ENCODE peak calls at places on chromosome 22, in eight cellular contexts. Y is stimulated activated CD8-positive, alpha-beta memory T cell treated with anti-CD3 and anti-CD28 coated beads, Interleukin-15, amount 100 ng/mL, for 4 hours; F is GM04504; P is activated naive CD4-positive, alpha-beta T cell treated with anti-CD3 and anti-CD28 coated beads, Interleukin-2, amount 10 ng/mL, durations not matched to agents 7 days and 5 days; K is NCI-H146; C is head of caudate nucleus; H is C1 segment of cervical spinal cord; J is amniotic epithelial cell. N is an unnamed sample.

GRCh38 chr22:33656808-33657628 is 263.3 kb downstream of the LARGE1 start:
- DNase-seq in C (no peak), H (no peak), J (no peak), Y (no peak), F (no peak), P (no peak), K (no peak), N (no peak)

GRCh38 chr22:46071451-46072029 is 78.8 kb upstream of the PPARA start:
- DNase-seq in C (peak), K (peak), H (peak), J (peak), Y (no peak), F (peak), P (peak), N (peak)

GRCh38 chr22:45882881-45883810 is 93.8 kb downstream of the WNT7B start:
- DNase-seq in Y (no peak), P (no peak), H (no peak), F (no peak), J (no peak), K (no peak), C (no peak), N (peak)

GRCh38 chr22:29231971-29232959 is 26.6 kb downstream of the EMID1 start:
- DNase-seq in J (peak), Y (no peak), P (no peak), K (no peak), C (no peak), H (no peak), F (no peak), N (no peak)

GRCh38 chr22:43342347-43343261 is 568 bp downstream of the SCUBE1 start:
- DNase-seq in K (no peak), F (no peak), P (no peak), Y (no peak), H (no peak), J (no peak), C (no peak), N (no peak)

GRCh38 chr22:35918466-35918865 is 110.2 kb downstream of the RBFOX2 start:
- DNase-seq in C (no peak), J (no peak), F (no peak), K (no peak), Y (no peak), P (no peak), H (no peak), N (no peak)

GRCh38 chr22:49206281-49206680 is 621.4 kb downstream of the BRD1 start:
- DNase-seq in F (no peak), K (no peak), P (no peak), Y (no peak), J (no peak), H (no peak), C (no peak), N (no peak)

GRCh38 chr22:30903876-30904460 is 64.6 kb downstream of the MORC2 start:
- DNase-seq in F (no peak), J (no peak), C (no peak), P (no peak), H (no peak), Y (no peak), K (no peak), N (no peak)

GRCh38 chr22:24146791-24147353 is 34.4 kb upstream of the SUSD2 start:
- DNase-seq in K (no peak), F (no peak), J (peak), Y (no peak), P (no peak), H (no peak), C (no peak), N (peak)

GRCh38 chr22:32354360-32355351 is 3.0 kb upstream of the RFPL3 start:
- DNase-seq in H (no peak), F (peak), K (no peak), C (no peak), J (peak), P (no peak), Y (no peak), N (peak)

GRCh38 chr22:44407404-44408226 is 90.4 kb downstream of the RTL6 start:
- DNase-seq in C (no peak), J (no peak), K (no peak), Y (no peak), P (peak), F (no peak), H (no peak), N (no peak)

GRCh38 chr22:42310301-42310981 is 40.0 kb upstream of the TCF20 start:
- DNase-seq in F (no peak), Y (no peak), J (no peak), K (no peak), H (peak), P (no peak), C (peak), N (no peak)

GRCh38 chr22:46684706-46685105 is 53.3 kb downstream of the CERK start:
- DNase-seq in C (no peak), F (no peak), H (no peak), J (no peak), P (no peak), K (no peak), Y (no peak), N (no peak)

GRCh38 chr22:32473388-32473952 is 1.1 kb upstream of the FBXO7 start:
- DNase-seq in F (peak), C (no peak), Y (no peak), H (peak), K (peak), J (peak), P (peak), N (peak)

GRCh38 chr22:37293172-37293571 is 10.9 kb downstream of the CYTH4 start:
- DNase-seq in H (no peak), K (no peak), Y (no peak), C (no peak), J (no peak), P (no peak), F (no peak), N (no peak)

GRCh38 chr22:27850000-27850465 is 48.5 kb upstream of the MN1 start:
- DNase-seq in C (no peak), F (no peak), H (no peak), K (no peak), J (no peak), Y (no peak), P (no peak), N (no peak)

GRCh38 chr22:48695251-48695650 is 1132.4 kb downstream of the BRD1 start:
- DNase-seq in Y (no peak), P (no peak), J (no peak), F (peak), C (no peak), H (peak), K (no peak), N (no peak)

GRCh38 chr22:37270928-37271650 is 11.2 kb upstream of the CYTH4 start:
- DNase-seq in F (no peak), P (no peak), K (no peak), Y (no peak), H (no peak), J (peak), C (no peak), N (no peak)

GRCh38 chr22:50326959-50327710 is at the start of gene DENND6B:
- DNase-seq in C (peak), P (peak), H (peak), F (peak), Y (peak), J (peak), K (peak), N (peak)

GRCh38 chr22:37229805-37230672 is 14.0 kb downstream of the RAC2 start:
- DNase-seq in F (peak), C (no peak), J (no peak), P (peak), Y (peak), K (no peak), H (no peak), N (no peak)

GRCh38 chr22:46881373-46882118 is 119.1 kb downstream of the TBC1D22A start:
- DNase-seq in K (no peak), P (no peak), Y (no peak), J (peak), C (no peak), F (no peak), H (no peak), N (no peak)

GRCh38 chr22:37267128-37267587 is 15.2 kb upstream of the CYTH4 start:
- DNase-seq in Y (no peak), F (no peak), C (peak), H (no peak), K (peak), P (peak), J (peak), N (no peak)

GRCh38 chr22:22005945-22006595 is 23.5 kb upstream of the TOP3B start:
- DNase-seq in Y (no peak), C (no peak), P (no peak), K (no peak), J (no peak), H (no peak), F (no peak), N (no peak)

GRCh38 chr22:32949719-32950118 is 108.5 kb downstream of the SYN3 start:
- DNase-seq in Y (no peak), F (no peak), J (peak), C (no peak), H (no peak), K (no peak), P (no peak), N (no peak)

GRCh38 chr22:26428515-26429457 is at the start of gene ASPHD2:
- DNase-seq in Y (peak), F (peak), K (peak), C (peak), J (peak), H (peak), P (peak), N (peak)

GRCh38 chr22:49261616-49262015 is 566.1 kb downstream of the BRD1 start:
- DNase-seq in J (no peak), F (no peak), C (no peak), P (no peak), H (no peak), K (no peak), Y (no peak), N (no peak)

GRCh38 chr22:17999851-18000250 is 24.5 kb downstream of the MICAL3 start:
- DNase-seq in K (peak), H (no peak), C (no peak), Y (no peak), J (no peak), F (no peak), P (no peak), N (peak)

GRCh38 chr22:37931893-37932389 is 21.5 kb downstream of the C22orf23 start:
- DNase-seq in F (no peak), P (no peak), Y (no peak), K (no peak), H (no peak), J (no peak), C (no peak), N (no peak)

GRCh38 chr22:30104501-30105156 is 24.4 kb downstream of the HORMAD2 start:
- DNase-seq in C (no peak), Y (no peak), J (no peak), H (no peak), K (no peak), P (peak), F (no peak), N (no peak)

GRCh38 chr22:17074648-17075002 is 10.2 kb upstream of the IL17RA start:
- DNase-seq in Y (no peak), H (no peak), C (no peak), F (no peak), J (peak), P (no peak), K (no peak), N (no peak)

GRCh38 chr22:42296381-42296853 is 26.0 kb upstream of the TCF20 start:
- DNase-seq in P (no peak), F (no peak), Y (no peak), J (no peak), H (peak), C (peak), K (no peak), N (no peak)

GRCh38 chr22:46147471-46148267 is 2.7 kb upstream of the PPARA start:
- DNase-seq in Y (no peak), H (peak), K (no peak), J (no peak), P (no peak), F (no peak), C (no peak), N (no peak)

GRCh38 chr22:36852056-36852973 is 8.5 kb upstream of the NCF4 start:
- DNase-seq in J (no peak), C (no peak), K (no peak), H (no peak), Y (no peak), P (no peak), F (no peak), N (no peak)

GRCh38 chr22:22018825-22019658 is 36.5 kb upstream of the TOP3B start:
- DNase-seq in P (no peak), K (no peak), H (no peak), C (no peak), F (no peak), Y (no peak), J (no peak), N (no peak)

GRCh38 chr22:31646186-31647019 is 15.6 kb downstream of the PISD start:
- DNase-seq in K (no peak), J (peak), H (no peak), P (no peak), C (no peak), Y (peak), F (peak), N (no peak)

GRCh38 chr22:48705917-48706605 is 1121.6 kb downstream of the BRD1 start:
- DNase-seq in P (no peak), F (no peak), J (no peak), K (no peak), H (no peak), Y (no peak), C (no peak), N (no peak)

GRCh38 chr22:36381513-36382079 is 6.2 kb downstream of the MYH9 start:
- DNase-seq in C (no peak), H (no peak), Y (no peak), J (no peak), F (no peak), K (no peak), P (no peak), N (no peak)

GRCh38 chr22:49325531-49326395 is 501.9 kb downstream of the BRD1 start:
- DNase-seq in J (no peak), P (no peak), H (no peak), K (no peak), Y (no peak), C (no peak), F (no peak), N (no peak)

N was measured in T47D.